ENCODE peak calls at places on chromosomes 16 and 17, in seven cellular contexts. L is K562, A is HCT116, E is SK-N-SH, S is GM12878, B is HepG2, F is H1. W is an unnamed sample.

GRCh38 chr17:77717941-77718668 is 240.4 kb upstream of the TNRC6C start:
- DNase-seq in L (no peak), A (no peak), E (no peak), S (no peak), B (peak), F (no peak), W (no peak)

GRCh38 chr17:18970582-18971480 is 18.9 kb downstream of the SLC5A10 start:
- DNase-seq in L (no peak), A (no peak), E (no peak), S (no peak), B (no peak), F (no peak), W (no peak)

GRCh38 chr16:23975293-23975692 is 139.5 kb downstream of the PRKCB start:
- DNase-seq in L (no peak), A (no peak), E (no peak), S (no peak), B (no peak), F (no peak), W (no peak)

GRCh38 chr16:30009990-30010816 is 624 bp downstream of the DOC2A start:
- DNase-seq in L (no peak), A (no peak), E (peak), S (no peak), B (no peak), F (no peak), W (no peak)

GRCh38 chr16:19735074-19735867 is 17.2 kb downstream of the IQCK start:
- DNase-seq in L (no peak), A (no peak), E (no peak), S (no peak), B (no peak), F (no peak), W (no peak)

GRCh38 chr16:85197611-85198566 is 85.6 kb upstream of the CIBAR2 start:
- DNase-seq in L (no peak), A (no peak), E (no peak), S (no peak), B (peak), F (no peak), W (no peak)

GRCh38 chr17:4980644-4981216 is 6.7 kb downstream of the CAMTA2 start:
- DNase-seq in L (peak), A (no peak), E (peak), S (no peak), B (peak), F (no peak), W (peak)

GRCh38 chr17:1108810-1109605 is 70.8 kb downstream of the ABR start:
- DNase-seq in L (no peak), A (no peak), E (peak), S (no peak), B (no peak), F (no peak), W (no peak)

GRCh38 chr17:29579866-29580771 is 9.3 kb downstream of the GIT1 start:
- DNase-seq in L (peak), A (peak), E (peak), S (no peak), B (peak), F (no peak), W (peak)

GRCh38 chr16:86221085-86221484 is 289.2 kb upstream of the FOXF1 start:
- DNase-seq in L (no peak), A (no peak), E (no peak), S (no peak), B (no peak), F (no peak), W (no peak)

GRCh38 chr16:50466170-50466569 is 82.0 kb upstream of the NKD1 start:
- DNase-seq in L (no peak), A (no peak), E (no peak), S (no peak), B (no peak), F (no peak), W (no peak)

GRCh38 chr17:45814622-45815606 is 29.8 kb upstream of the SPPL2C start:
- DNase-seq in L (no peak), A (no peak), E (no peak), S (no peak), B (no peak), F (no peak), W (no peak)

GRCh38 chr16:739560-740458 is 988 bp downstream of the CIAO3 start:
- DNase-seq in L (no peak), A (no peak), E (no peak), S (no peak), B (peak), F (no peak), W (no peak)

GRCh38 chr17:61403846-61404701 is 4.4 kb downstream of the TBX2 start:
- DNase-seq in L (no peak), A (no peak), E (no peak), S (no peak), B (no peak), F (no peak), W (no peak)

GRCh38 chr16:53817117-53817516 is 113.2 kb downstream of the FTO start:
- DNase-seq in L (no peak), A (peak), E (no peak), S (no peak), B (no peak), F (no peak), W (no peak)

GRCh38 chr16:50372611-50373344 is 4.0 kb upstream of the BRD7 start:
- DNase-seq in L (no peak), A (no peak), E (peak), S (no peak), B (peak), F (no peak), W (peak)

GRCh38 chr17:18093616-18094408 is 6.1 kb downstream of the DRG2 start:
- DNase-seq in L (no peak), A (peak), E (no peak), S (no peak), B (peak), F (no peak), W (peak)

GRCh38 chr17:1379930-1380313 is 20.1 kb downstream of the YWHAE start:
- DNase-seq in L (no peak), A (no peak), E (no peak), S (peak), B (no peak), F (no peak), W (no peak)

GRCh38 chr17:42526031-42526444 is 10.0 kb upstream of the NAGLU start:
- DNase-seq in L (no peak), A (no peak), E (no peak), S (no peak), B (no peak), F (no peak), W (no peak)

GRCh38 chr16:75130150-75130771 is 13.7 kb upstream of the LDHD start:
- DNase-seq in L (no peak), A (no peak), E (no peak), S (no peak), B (peak), F (no peak), W (no peak)

GRCh38 chr16:12257926-12258561 is 281.5 kb downstream of the SNX29 start:
- DNase-seq in L (no peak), A (no peak), E (no peak), S (no peak), B (peak), F (no peak), W (peak)

GRCh38 chr16:88428616-88429386 is 24.3 kb upstream of the ZFPM1 start:
- DNase-seq in L (no peak), A (no peak), E (no peak), S (no peak), B (no peak), F (no peak), W (no peak)

GRCh38 chr17:65017375-65017774 is 39.2 kb downstream of the GNA13 start:
- DNase-seq in L (no peak), A (no peak), E (no peak), S (no peak), B (peak), F (no peak), W (no peak)

GRCh38 chr17:45341389-45342158 is 24.8 kb upstream of the MAP3K14 start:
- DNase-seq in L (peak), A (peak), E (peak), S (no peak), B (peak), F (no peak), W (peak)

GRCh38 chr16:10817963-10818941 is at the start of gene TVP23A:
- DNase-seq in L (peak), A (no peak), E (peak), S (no peak), B (no peak), F (no peak), W (no peak)

GRCh38 chr16:3655791-3656490 is 1.4 kb downstream of the DNASE1 start:
- DNase-seq in L (no peak), A (no peak), E (no peak), S (no peak), B (no peak), F (no peak), W (no peak)

GRCh38 chr16:29794231-29794710 is 3.7 kb downstream of the KIF22 start:
- DNase-seq in L (no peak), A (no peak), E (no peak), S (no peak), B (no peak), F (no peak), W (no peak)

DNA sequence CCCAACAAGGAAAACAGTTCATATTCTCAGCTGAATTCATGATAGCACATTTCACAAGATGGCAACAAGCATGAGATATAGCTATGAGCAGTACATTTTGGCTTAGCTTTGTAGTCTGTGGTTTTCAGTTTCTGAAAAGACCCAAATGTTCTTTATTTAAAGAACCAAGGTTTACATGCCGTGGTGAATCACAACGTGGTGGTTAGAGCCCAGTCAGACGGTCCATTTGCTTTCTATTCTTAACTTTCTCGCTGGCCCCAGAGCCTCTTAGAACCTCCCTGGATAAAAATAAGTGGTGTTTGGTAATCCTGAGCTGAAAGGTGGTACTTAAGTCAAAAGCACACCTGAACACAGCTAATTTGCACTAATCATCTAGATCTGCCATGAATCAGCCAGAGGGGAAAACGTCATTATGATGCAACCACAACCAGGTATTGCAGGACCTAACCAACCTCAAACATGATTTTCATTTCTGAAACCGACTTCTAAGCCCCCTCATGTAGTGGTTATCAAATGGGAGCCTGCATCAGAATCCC is 18.6 kb upstream of the HAPSTR1 start:
- DNase-seq in L (no peak), A (no peak), E (no peak), S (peak), B (no peak), F (no peak), W (no peak)
- TF ChIP-seq JUND in L (peak), A (peak), E (no peak), S (no peak), B (no peak), F (no peak), W (no peak)

GRCh38 chr17:38922538-38923291 is 2.7 kb upstream of the LASP1NB start:
- DNase-seq in L (no peak), A (no peak), E (peak), S (no peak), B (no peak), F (no peak), W (no peak)
- TF ChIP-seq JUND in L (no peak), A (no peak), E (no peak), S (no peak), B (no peak), F (no peak), W (no peak)

GRCh38 chr17:3040882-3041281 is 22.5 kb downstream of the OR1D5 start:
- DNase-seq in L (no peak), A (no peak), E (no peak), S (no peak), B (no peak), F (no peak), W (no peak)
- TF ChIP-seq JUND in L (no peak), A (no peak), E (no peak), S (no peak), B (no peak), F (no peak), W (no peak)

DNA sequence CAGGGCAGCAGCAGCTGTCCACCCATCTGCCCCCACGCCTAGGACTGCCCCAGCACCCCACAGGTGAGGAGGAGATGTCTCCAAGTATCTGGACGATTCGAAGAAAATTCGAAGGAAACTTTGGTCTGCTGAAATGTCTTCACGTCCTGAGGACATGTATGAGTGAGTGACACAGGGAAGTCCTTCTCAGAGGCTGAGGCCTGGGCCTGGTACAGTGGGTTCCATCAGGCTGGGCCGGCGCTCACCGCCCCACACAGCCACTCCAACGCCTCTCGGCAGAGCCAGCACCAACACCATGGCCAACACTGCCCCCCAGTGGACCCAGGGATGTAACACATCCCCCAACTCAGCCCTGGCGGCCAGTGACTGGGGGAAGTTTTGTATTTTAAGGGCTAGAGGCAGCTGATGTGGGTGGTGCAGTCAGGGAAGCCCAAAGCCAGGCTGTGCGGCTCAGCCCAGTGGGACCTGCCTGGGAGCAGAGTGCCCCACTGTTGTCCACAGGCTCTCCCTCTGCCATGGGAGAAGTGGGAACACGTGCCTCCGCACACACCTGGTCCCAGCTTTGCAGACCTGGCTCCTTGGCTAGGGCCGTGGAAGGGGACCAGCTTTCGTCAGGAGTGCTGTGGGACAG is 55.8 kb upstream of the FASN start:
- DNase-seq in L (peak), A (peak), E (peak), S (no peak), B (peak), F (peak), W (peak)
- TF ChIP-seq JUND in L (no peak), A (no peak), E (no peak), S (no peak), B (no peak), F (peak), W (no peak)

GRCh38 chr17:59680314-59680713 is 26.9 kb downstream of the PTRH2 start:
- DNase-seq in L (no peak), A (no peak), E (no peak), S (no peak), B (no peak), F (no peak), W (no peak)
- TF ChIP-seq JUND in L (no peak), A (no peak), E (peak), S (no peak), B (no peak), F (no peak), W (no peak)

W was measured in T47D.